ENCODE peak calls at places on chromosomes 11 and 22, in five cellular contexts. L is psoas muscle; N is sigmoid colon; T is gastrocnemius medialis; D is CD8-positive, alpha-beta T cell. E is an unnamed sample.
A peak's percentile ranks its signal among the peaks of the same experiment; 100 is the strongest.

GRCh38 chr11:17376493-17376892 is 12.0 kb downstream of the KCNJ11 start:
- DNase-seq in L (no peak), N (no peak), T (no peak), D (no peak), E (no peak)

GRCh38 chr22:41544671-41545476 is 604 bp upstream of the POLR3H start:
- DNase-seq in L (no peak), N (no peak), T (no peak), D (no peak), E (no peak)

GRCh38 chr11:1302041-1302460 is 7.4 kb downstream of the TOLLIP start:
- DNase-seq in L (no peak), N (peak; percentile 61), T (no peak), D (no peak), E (no peak)

GRCh38 chr11:83681045-83681781 is 395.0 kb upstream of the CCDC90B start:
- DNase-seq in L (no peak), N (no peak), T (no peak), D (no peak), E (no peak)

GRCh38 chr22:49956914-49957825 is 3.4 kb upstream of the PIM3 start:
- DNase-seq in L (peak; percentile 42), N (peak; percentile 59), T (no peak), D (no peak), E (no peak)

GRCh38 chr22:29319072-29319471 is 3.6 kb upstream of the RASL10A start:
- DNase-seq in L (no peak), N (no peak), T (no peak), D (no peak), E (no peak)

GRCh38 chr11:27388869-27389268 is 25.9 kb upstream of the CCDC34 start:
- DNase-seq in L (no peak), N (no peak), T (no peak), D (no peak), E (no peak)

GRCh38 chr11:108788565-108789199 is 123.8 kb downstream of the DDX10 start:
- DNase-seq in L (no peak), N (no peak), T (no peak), D (no peak), E (no peak)

GRCh38 chr22:46071451-46072029 is 78.8 kb upstream of the PPARA start:
- DNase-seq in L (peak; percentile 97), N (peak; percentile 97), T (peak; percentile 89), D (no peak), E (peak; percentile 96)

GRCh38 chr11:2709429-2709828 is 9.6 kb upstream of the KCNQ1OT1 start:
- DNase-seq in L (no peak), N (peak; percentile 80), T (no peak), D (no peak), E (no peak)

GRCh38 chr11:130679247-130679646 is 230.8 kb downstream of the ADAMTS15 start:
- DNase-seq in L (no peak), N (no peak), T (no peak), D (no peak), E (no peak)

GRCh38 chr22:23431337-23432072 is 148.6 kb downstream of the IGLL1 start:
- DNase-seq in L (peak; percentile 68), N (no peak), T (peak; percentile 57), D (no peak), E (no peak)

GRCh38 chr11:57276857-57277505 is 39.9 kb upstream of the APLNR start:
- DNase-seq in L (no peak), N (no peak), T (no peak), D (no peak), E (no peak)

GRCh38 chr11:67522844-67523555 is at the start of gene CABP2:
- DNase-seq in L (no peak), N (no peak), T (no peak), D (no peak), E (no peak)

GRCh38 chr11:76803023-76803422 is 19.9 kb downstream of the TSKU start:
- DNase-seq in L (no peak), N (no peak), T (no peak), D (no peak), E (peak; percentile 80)

GRCh38 chr11:44623716-44624491 is 58.4 kb downstream of the CD82 start:
- DNase-seq in L (no peak), N (peak; percentile 67), T (no peak), D (no peak), E (no peak)

GRCh38 chr11:33291004-33291777 is 34.0 kb downstream of the HIPK3 start:
- DNase-seq in L (no peak), N (no peak), T (peak; percentile 54), D (no peak), E (no peak)

GRCh38 chr11:18491924-18492323 is 34.8 kb downstream of the TSG101 start:
- DNase-seq in L (no peak), N (no peak), T (no peak), D (no peak), E (no peak)

GRCh38 chr11:102573851-102574250 is 43.3 kb upstream of the MMP7 start:
- DNase-seq in L (no peak), N (no peak), T (no peak), D (no peak), E (no peak)

GRCh38 chr11:24623121-24623520 is 126.3 kb downstream of the LUZP2 start:
- DNase-seq in L (no peak), N (no peak), T (no peak), D (no peak), E (no peak)

GRCh38 chr11:955154-956049 is 29.7 kb downstream of the AP2A2 start:
- DNase-seq in L (no peak), N (no peak), T (no peak), D (no peak), E (no peak)

GRCh38 chr11:70398834-70399680 is 728 bp downstream of the CTTN start:
- DNase-seq in L (peak; percentile 64), N (peak; percentile 72), T (peak; percentile 43), D (no peak), E (peak; percentile 76)

GRCh38 chr11:44976576-44976975 is 25.9 kb upstream of the TP53I11 start:
- DNase-seq in L (no peak), N (no peak), T (no peak), D (no peak), E (no peak)

GRCh38 chr22:43736651-43737050 is 75.5 kb downstream of the EFCAB6 start:
- DNase-seq in L (no peak), N (no peak), T (no peak), D (no peak), E (no peak)

GRCh38 chr22:43110927-43111623 is 525 bp downstream of the BIK start:
- DNase-seq in L (no peak), N (no peak), T (no peak), D (peak; percentile 25), E (no peak)

GRCh38 chr11:68128682-68129327 is 7.6 kb upstream of the CHKA start:
- DNase-seq in L (peak; percentile 65), N (peak; percentile 85), T (no peak), D (no peak), E (peak; percentile 79)

GRCh38 chr22:44663256-44663999 is 38.6 kb upstream of the PRR5 start:
- DNase-seq in L (no peak), N (peak; percentile 60), T (no peak), D (no peak), E (no peak)

GRCh38 chr11:19683141-19683805 is 29.4 kb upstream of the NAV2 start:
- DNase-seq in L (peak; percentile 87), N (peak; percentile 94), T (peak; percentile 78), D (no peak), E (peak; percentile 92)

GRCh38 chr11:86919557-86920210 is 35.5 kb downstream of the FZD4 start:
- DNase-seq in L (no peak), N (no peak), T (no peak), D (no peak), E (peak; percentile 33)

GRCh38 chr22:36301851-36302250 is 48.9 kb downstream of the APOL1 start:
- DNase-seq in L (no peak), N (no peak), T (no peak), D (no peak), E (no peak)

GRCh38 chr22:36302439-36303114 is 49.6 kb downstream of the APOL1 start:
- DNase-seq in L (no peak), N (no peak), T (no peak), D (no peak), E (no peak)

GRCh38 chr22:36300396-36301212 is 47.7 kb downstream of the APOL1 start:
- DNase-seq in L (no peak), N (no peak), T (no peak), D (no peak), E (no peak)

GRCh38 chr22:36299911-36300310 is 47.0 kb downstream of the APOL1 start:
- DNase-seq in L (peak; percentile 50), N (no peak), T (no peak), D (no peak), E (no peak)

DNA sequence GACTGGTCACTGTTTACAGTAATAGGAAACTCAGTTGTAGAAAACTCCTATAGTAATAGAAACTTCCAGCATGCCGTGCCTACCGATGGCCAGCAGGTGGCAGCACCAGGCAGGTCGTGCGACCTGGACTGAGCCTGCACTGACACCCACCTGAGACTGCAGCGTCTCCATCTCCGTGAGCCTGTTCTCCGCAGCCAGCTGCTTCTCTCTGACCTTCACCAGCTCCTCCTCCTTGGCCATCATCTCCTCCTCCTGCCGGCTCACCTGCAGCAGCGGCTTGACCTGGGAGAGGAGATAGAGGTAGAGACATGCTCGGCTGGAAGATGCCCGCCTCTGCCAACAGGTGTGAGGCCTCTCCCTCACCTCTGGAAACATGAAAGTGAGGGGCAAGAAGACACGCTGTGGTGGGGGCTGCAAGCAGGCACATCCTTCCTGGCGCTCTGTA is 48.5 kb downstream of the APOL1 start:
- DNase-seq in L (peak; percentile 86), N (peak; percentile 92), T (no peak), D (peak; percentile 78), E (peak; percentile 58)
- H3K36me3 ChIP-seq in L (peaks cover 29% of the 10 kb centered on the region), N (peaks cover 96% of the 10 kb centered on the region), T (peaks cover 99% of the 10 kb centered on the region), D (peaks cover 90% of the 10 kb centered on the region), E (peaks cover 100% of the 10 kb centered on the region)

DNA sequence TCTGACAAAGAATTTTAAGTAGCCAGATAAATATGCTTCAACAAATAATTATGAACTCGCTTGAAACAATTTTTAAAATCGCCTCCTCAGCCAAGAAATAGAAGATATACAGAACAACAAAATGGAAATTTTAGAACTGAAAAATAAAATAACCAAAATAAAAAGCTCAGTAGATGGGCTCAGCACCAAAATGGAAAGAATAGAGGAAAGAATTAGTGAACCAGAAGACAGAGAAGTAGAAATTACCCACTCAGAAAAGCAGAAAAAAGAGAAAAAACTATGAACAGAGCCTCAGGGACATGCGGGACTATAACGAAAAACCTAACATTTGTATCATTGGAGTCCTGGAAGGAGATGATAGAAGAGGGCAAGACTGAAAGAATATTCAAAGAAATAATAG is 7.4 kb downstream of the COMMD9 start:
- DNase-seq in L (no peak), N (no peak), T (no peak), D (no peak), E (no peak)
- H3K4me1 ChIP-seq in L (no peaks in the 10 kb centered on the region), N (no peaks in the 10 kb centered on the region), T (peaks cover 6% of the 10 kb centered on the region), D (peaks cover 3% of the 10 kb centered on the region), E (no peaks in the 10 kb centered on the region)

GRCh38 chr22:38491707-38492348 is 14.3 kb downstream of the DDX17 start:
- DNase-seq in L (no peak), N (no peak), T (no peak), D (no peak), E (no peak)

GRCh38 chr22:38490915-38491314 is 15.2 kb downstream of the DDX17 start:
- DNase-seq in L (no peak), N (peak; percentile 88), T (no peak), D (no peak), E (peak; percentile 59)

GRCh38 chr22:38497869-38498268 is 8.2 kb downstream of the DDX17 start:
- DNase-seq in L (no peak), N (no peak), T (no peak), D (no peak), E (no peak)

GRCh38 chr22:38494498-38494897 is 11.6 kb downstream of the DDX17 start:
- DNase-seq in L (no peak), N (no peak), T (no peak), D (no peak), E (no peak)

GRCh38 chr22:38494939-38495338 is 11.2 kb downstream of the DDX17 start:
- DNase-seq in L (no peak), N (no peak), T (no peak), D (no peak), E (no peak)
- H3K36me3 ChIP-seq in L (peaks cover 31% of the 10 kb centered on the region), N (peaks cover 83% of the 10 kb centered on the region), T (peaks cover 100% of the 10 kb centered on the region), D (peaks cover 90% of the 10 kb centered on the region), E (peaks cover 97% of the 10 kb centered on the region)

GRCh38 chr22:36325163-36326031 is 62.4 kb downstream of the MYH9 start:
- DNase-seq in L (peak; percentile 74), N (peak; percentile 93), T (no peak), D (no peak), E (peak; percentile 94)
- H3K4me1 ChIP-seq in L (peaks cover 67% of the 10 kb centered on the region), N (peaks cover 99% of the 10 kb centered on the region), T (peaks cover 71% of the 10 kb centered on the region), D (peaks cover 35% of the 10 kb centered on the region), E (peaks cover 94% of the 10 kb centered on the region)